ENCODE peak calls at places on chromosomes 6 and 20, in ten cellular contexts. J, Z, C, H, F, K, S, P, W and Q are unnamed samples.

GRCh38 chr20:47694021-47694818 is 91.1 kb downstream of the SULF2 start:
- DNase-seq in J (no peak), Z (no peak), C (no peak), H (no peak), F (no peak), K (no peak), S (no peak), P (no peak), W (no peak), Q (no peak)

GRCh38 chr6:121482004-121482693 is 46.7 kb downstream of the GJA1 start:
- DNase-seq in J (no peak), Z (peak), C (peak), H (no peak), F (no peak), K (no peak), S (no peak), P (peak), W (no peak), Q (no peak)

GRCh38 chr6:163098827-163099469 is 315.6 kb upstream of the QKI start:
- DNase-seq in J (no peak), Z (peak), C (peak), H (no peak), F (no peak), K (no peak), S (no peak), P (no peak), W (no peak), Q (no peak)

GRCh38 chr20:18991012-18991411 is 177.4 kb downstream of the SCP2D1 start:
- DNase-seq in J (no peak), Z (no peak), C (no peak), H (no peak), F (no peak), K (peak), S (no peak), P (no peak), W (no peak), Q (no peak)

GRCh38 chr6:11188161-11188915 is 44.1 kb downstream of the NEDD9 start:
- DNase-seq in J (no peak), Z (peak), C (peak), H (no peak), F (no peak), K (no peak), S (no peak), P (peak), W (no peak), Q (no peak)

GRCh38 chr20:60984666-60985065 is 267.4 kb upstream of the CDH4 start:
- DNase-seq in J (no peak), Z (no peak), C (no peak), H (no peak), F (no peak), K (no peak), S (no peak), P (no peak), W (no peak), Q (no peak)

GRCh38 chr6:18632670-18633410 is 245.7 kb downstream of the RNF144B start:
- DNase-seq in J (no peak), Z (peak), C (peak), H (no peak), F (no peak), K (no peak), S (no peak), P (no peak), W (no peak), Q (no peak)

GRCh38 chr20:1912056-1912455 is 16.8 kb downstream of the SIRPA start:
- DNase-seq in J (no peak), Z (no peak), C (no peak), H (peak), F (no peak), K (no peak), S (no peak), P (no peak), W (no peak), Q (no peak)

GRCh38 chr6:125101656-125102055 is 51.9 kb upstream of the TPD52L1 start:
- DNase-seq in J (no peak), Z (no peak), C (no peak), H (no peak), F (no peak), K (no peak), S (no peak), P (no peak), W (no peak), Q (no peak)

GRCh38 chr6:81465859-81466258 is 286.6 kb downstream of the TENT5A start:
- DNase-seq in J (no peak), Z (peak), C (peak), H (no peak), F (peak), K (no peak), S (no peak), P (peak), W (no peak), Q (no peak)

GRCh38 chr20:8449120-8449519 is 317.1 kb downstream of the PLCB1 start:
- DNase-seq in J (no peak), Z (peak), C (peak), H (no peak), F (no peak), K (no peak), S (no peak), P (no peak), W (no peak), Q (no peak)

GRCh38 chr20:15708984-15709598 is 864.2 kb downstream of the KIF16B start:
- DNase-seq in J (peak), Z (no peak), C (peak), H (peak), F (peak), K (no peak), S (peak), P (peak), W (peak), Q (peak)

GRCh38 chr6:105932440-105932839 is 153.7 kb upstream of the PRDM1 start:
- DNase-seq in J (no peak), Z (no peak), C (no peak), H (no peak), F (no peak), K (no peak), S (no peak), P (no peak), W (no peak), Q (no peak)

GRCh38 chr6:150547511-150548222 is 52.0 kb upstream of the PLEKHG1 start:
- DNase-seq in J (no peak), Z (no peak), C (no peak), H (peak), F (no peak), K (no peak), S (no peak), P (no peak), W (no peak), Q (no peak)

GRCh38 chr6:12760911-12761310 is 44.3 kb downstream of the PHACTR1 start:
- DNase-seq in J (no peak), Z (no peak), C (no peak), H (no peak), F (no peak), K (no peak), S (no peak), P (no peak), W (no peak), Q (no peak)

GRCh38 chr20:51327251-51327841 is 215.2 kb downstream of the NFATC2 start:
- DNase-seq in J (no peak), Z (peak), C (peak), H (no peak), F (no peak), K (peak), S (peak), P (no peak), W (no peak), Q (no peak)

GRCh38 chr6:154615483-154616025 is 105.1 kb upstream of the CNKSR3 start:
- DNase-seq in J (no peak), Z (peak), C (peak), H (peak), F (no peak), K (peak), S (no peak), P (peak), W (no peak), Q (no peak)

GRCh38 chr6:42727627-42728026 is 5.2 kb upstream of the PRPH2 start:
- DNase-seq in J (no peak), Z (no peak), C (no peak), H (no peak), F (no peak), K (no peak), S (no peak), P (no peak), W (no peak), Q (no peak)

GRCh38 chr20:36384022-36384619 is 78.0 kb downstream of the DLGAP4 start:
- DNase-seq in J (peak), Z (peak), C (peak), H (no peak), F (peak), K (no peak), S (no peak), P (peak), W (peak), Q (peak)

GRCh38 chr20:33852971-33853813 is 42.0 kb downstream of the CHMP4B start:
- DNase-seq in J (no peak), Z (no peak), C (peak), H (no peak), F (no peak), K (no peak), S (peak), P (no peak), W (no peak), Q (no peak)

GRCh38 chr20:31953749-31954148 is 1.9 kb upstream of the PDRG1 start:
- DNase-seq in J (no peak), Z (no peak), C (no peak), H (no peak), F (no peak), K (no peak), S (no peak), P (no peak), W (no peak), Q (no peak)

GRCh38 chr6:134437376-134437775 is 119.5 kb upstream of the SGK1 start:
- DNase-seq in J (no peak), Z (peak), C (peak), H (no peak), F (peak), K (no peak), S (no peak), P (peak), W (peak), Q (peak)
- TF ChIP-seq CTCF in J (no peak), Z (no peak), C (peak), H (no peak), F (no peak), K (no peak), S (no peak), P (peak), W (peak), Q (no peak)

DNA sequence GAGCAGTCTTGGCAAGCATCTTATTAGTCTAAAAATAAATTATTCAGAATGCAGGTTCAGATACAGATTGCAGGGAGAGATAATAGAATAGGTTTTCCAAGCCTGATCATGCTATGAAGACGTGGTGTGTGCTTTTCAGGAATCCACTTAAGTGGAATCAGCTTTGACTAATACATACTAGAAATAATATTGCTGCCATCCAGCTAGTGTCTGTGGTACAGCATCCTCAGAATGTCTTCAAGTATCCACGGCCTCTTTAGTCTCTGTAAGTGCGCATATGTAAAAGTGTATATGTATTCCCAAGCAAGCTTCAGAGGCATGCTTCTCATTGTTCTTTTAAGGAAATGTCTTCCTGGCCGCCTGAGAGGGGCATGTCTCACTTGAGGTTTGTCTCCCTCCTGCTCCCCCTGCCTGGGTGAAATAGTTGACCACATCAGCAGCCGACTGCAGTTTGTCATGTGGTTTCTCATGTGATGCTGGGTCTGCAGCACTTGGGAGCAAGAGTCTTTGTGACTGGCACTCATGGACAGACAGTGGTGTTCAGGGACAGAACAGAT is 150.9 kb downstream of the PRL start:
- DNase-seq in J (no peak), Z (peak), C (peak), H (no peak), F (no peak), K (no peak), S (no peak), P (peak), W (no peak), Q (no peak)
- TF ChIP-seq CTCF in J (no peak), Z (peak), C (peak), H (peak), F (no peak), K (peak), S (no peak), P (no peak), W (no peak), Q (no peak)

GRCh38 chr6:138372711-138373463 is 4.8 kb upstream of the SMIM28 start:
- DNase-seq in J (no peak), Z (peak), C (peak), H (no peak), F (no peak), K (no peak), S (no peak), P (no peak), W (no peak), Q (no peak)
- TF ChIP-seq CTCF in J (peak), Z (no peak), C (no peak), H (no peak), F (no peak), K (no peak), S (no peak), P (no peak), W (no peak), Q (no peak)

GRCh38 chr6:13767121-13767794 is 47.1 kb downstream of the MCUR1 start:
- DNase-seq in J (no peak), Z (peak), C (peak), H (peak), F (peak), K (peak), S (peak), P (no peak), W (no peak), Q (peak)
- TF ChIP-seq CTCF in J (no peak), Z (no peak), C (peak), H (peak), F (no peak), K (peak), S (no peak), P (no peak), W (peak), Q (no peak)

GRCh38 chr6:16338577-16339262 is 100.3 kb downstream of the GMPR start:
- DNase-seq in J (no peak), Z (peak), C (peak), H (peak), F (no peak), K (peak), S (no peak), P (peak), W (no peak), Q (no peak)
- TF ChIP-seq CTCF in J (peak), Z (peak), C (peak), H (peak), F (peak), K (peak), S (no peak), P (peak), W (no peak), Q (no peak)